ENCODE peak calls at places on chromosomes 4 and X, in ten cellular contexts. U is RWPE1; F is right lobe of liver; C is GM23338; S is CD4-positive, alpha-beta T cell; R is left ventricle myocardium inferior; X is heart right ventricle; V is heart left ventricle; N is neural progenitor cell; G is dorsolateral prefrontal cortex. A is an unnamed sample.

GRCh38 chrX:13614154-13614553 is 38.8 kb upstream of the TCEANC start:
- DNase-seq in U (no peak), S (no peak), V (no peak), F (no peak), G (no peak), R (no peak), X (no peak), C (no peak), N (no peak), A (no peak)

GRCh38 chr4:158722917-158723793 is at the start of gene PPID:
- DNase-seq in G (peak), C (peak), N (peak), U (peak), V (peak), S (peak), R (peak), F (peak), X (peak), A (peak)

GRCh38 chr4:87014284-87014782 is 79.5 kb downstream of the AFF1 start:
- DNase-seq in N (no peak), U (no peak), F (no peak), C (no peak), V (no peak), R (no peak), G (no peak), S (no peak), X (no peak), A (no peak)

GRCh38 chrX:108763559-108763958 is 27.2 kb upstream of the IRS4 start:
- DNase-seq in V (no peak), X (no peak), C (no peak), U (no peak), S (no peak), G (no peak), N (no peak), F (no peak), R (no peak), A (no peak)

GRCh38 chr4:159476886-159477285 is 374.0 kb downstream of the RAPGEF2 start:
- DNase-seq in U (no peak), V (no peak), R (no peak), S (no peak), N (no peak), G (no peak), F (no peak), C (no peak), X (no peak), A (no peak)

GRCh38 chrX:110244951-110245480 is 72.9 kb downstream of the AMMECR1 start:
- DNase-seq in F (no peak), X (no peak), S (no peak), U (no peak), G (no peak), V (no peak), R (no peak), N (no peak), C (peak), A (no peak)

GRCh38 chr4:47145630-47146029 is 114.3 kb downstream of the GABRB1 start:
- DNase-seq in U (peak), V (no peak), S (no peak), F (no peak), G (no peak), X (no peak), N (no peak), C (peak), R (no peak), A (no peak)

GRCh38 chrX:36336746-36337145 is 417.2 kb downstream of the CFAP47 start:
- DNase-seq in R (no peak), C (no peak), X (no peak), F (no peak), S (no peak), G (no peak), N (no peak), V (no peak), U (no peak), A (no peak)

GRCh38 chrX:9829308-9830267 is 43.4 kb downstream of the SHROOM2 start:
- DNase-seq in C (no peak), U (peak), S (no peak), N (no peak), F (no peak), V (no peak), R (no peak), G (no peak), X (no peak), A (no peak)

GRCh38 chr4:94390804-94391410 is 48.3 kb upstream of the HPGDS start:
- DNase-seq in U (peak), C (peak), S (no peak), F (no peak), X (no peak), N (peak), G (no peak), R (no peak), V (no peak), A (no peak)

GRCh38 chr4:173536808-173537429 is 6.9 kb upstream of the HAND2 start:
- DNase-seq in S (no peak), U (no peak), F (no peak), X (no peak), G (no peak), C (peak), N (peak), V (no peak), R (no peak), A (no peak)

GRCh38 chrX:2609431-2610238 is 81.5 kb upstream of the CD99 start:
- DNase-seq in G (no peak), C (peak), U (no peak), S (no peak), V (peak), R (no peak), X (no peak), N (peak), F (no peak), A (no peak)

GRCh38 chrX:75155830-75156525 is at the start of gene ABCB7:
- DNase-seq in C (peak), V (peak), S (peak), G (peak), U (peak), N (peak), F (peak), X (peak), R (peak), A (peak)

GRCh38 chr4:185470503-185471195 is 884 bp downstream of the CCDC110 start:
- DNase-seq in F (peak), R (peak), U (no peak), S (peak), G (peak), X (peak), C (peak), N (peak), V (peak), A (peak)

GRCh38 chr4:138576684-138577083 is 334.5 kb upstream of the SLC7A11 start:
- DNase-seq in V (no peak), F (no peak), S (no peak), G (no peak), R (no peak), X (no peak), C (peak), N (peak), U (peak), A (no peak)

GRCh38 chr4:113332701-113333100 is 283.2 kb downstream of the ANK2 start:
- DNase-seq in C (no peak), V (no peak), N (no peak), F (no peak), S (no peak), U (no peak), R (no peak), X (no peak), G (no peak), A (no peak)

GRCh38 chr4:137267024-137267423 is 265.3 kb downstream of the PCDH18 start:
- DNase-seq in F (no peak), X (no peak), V (no peak), C (no peak), G (no peak), R (no peak), N (no peak), S (no peak), U (no peak), A (no peak)

GRCh38 chr4:107120661-107121060 is 84.5 kb upstream of the DKK2 start:
- DNase-seq in G (no peak), N (peak), V (no peak), X (no peak), F (no peak), C (peak), U (no peak), S (no peak), R (no peak), A (no peak)

GRCh38 chrX:9995855-9996339 is 28.7 kb downstream of the CLDN34 start:
- DNase-seq in R (peak), X (peak), N (peak), V (peak), U (peak), S (peak), C (peak), G (peak), F (peak), A (peak)

GRCh38 chr4:1249731-1250526 is 999 bp upstream of the CTBP1 start:
- DNase-seq in C (peak), X (no peak), G (peak), N (no peak), U (no peak), R (no peak), V (no peak), F (peak), S (no peak), A (no peak)

GRCh38 chr4:54493862-54494261 is 163.9 kb upstream of the KIT start:
- DNase-seq in U (no peak), V (no peak), N (no peak), R (no peak), G (no peak), X (no peak), S (no peak), F (no peak), C (no peak), A (no peak)

GRCh38 chr4:153535735-153536494 is 69.8 kb downstream of the TMEM131L start:
- DNase-seq in V (no peak), N (peak), X (no peak), G (no peak), F (no peak), U (no peak), C (peak), R (no peak), S (no peak), A (no peak)

DNA sequence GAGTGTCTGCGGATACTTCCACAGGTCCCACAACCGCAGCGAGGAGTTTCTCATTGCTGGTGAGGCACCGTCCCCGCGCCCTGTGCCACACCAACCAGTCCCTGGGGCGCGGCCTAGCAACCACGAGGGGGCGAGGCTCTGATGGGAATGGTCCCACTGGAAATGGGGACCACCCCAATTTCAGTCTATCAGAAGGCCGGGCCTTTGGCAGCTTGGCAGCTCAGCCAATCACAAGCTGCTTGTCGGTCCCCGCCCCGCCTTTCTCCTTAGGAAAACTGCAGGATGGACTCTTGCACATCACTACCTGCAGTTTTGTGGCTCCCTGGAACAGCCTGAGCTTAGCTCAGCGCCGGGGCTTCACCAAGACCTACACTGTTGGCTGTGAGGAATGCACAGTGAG is 3.0 kb downstream of the TIMP1 start:
- DNase-seq in C (peak), X (no peak), G (no peak), U (no peak), V (no peak), R (no peak), N (no peak), S (no peak), F (no peak), A (no peak)
- H3K27ac ChIP-seq in C (no peak), X (peak), G (no peak), U (peak), V (no peak), R (no peak), N (no peak), S (no peak), F (no peak), A (no peak)

GRCh38 chr4:30839583-30840520 is 119.7 kb downstream of the PCDH7 start:
- DNase-seq in R (no peak), V (no peak), X (no peak), S (no peak), U (no peak), N (no peak), F (no peak), G (no peak), C (peak), A (no peak)
- H3K27ac ChIP-seq in R (peak), V (peak), X (no peak), S (no peak), U (no peak), N (peak), F (no peak), G (no peak), C (peak), A (no peak)

DNA sequence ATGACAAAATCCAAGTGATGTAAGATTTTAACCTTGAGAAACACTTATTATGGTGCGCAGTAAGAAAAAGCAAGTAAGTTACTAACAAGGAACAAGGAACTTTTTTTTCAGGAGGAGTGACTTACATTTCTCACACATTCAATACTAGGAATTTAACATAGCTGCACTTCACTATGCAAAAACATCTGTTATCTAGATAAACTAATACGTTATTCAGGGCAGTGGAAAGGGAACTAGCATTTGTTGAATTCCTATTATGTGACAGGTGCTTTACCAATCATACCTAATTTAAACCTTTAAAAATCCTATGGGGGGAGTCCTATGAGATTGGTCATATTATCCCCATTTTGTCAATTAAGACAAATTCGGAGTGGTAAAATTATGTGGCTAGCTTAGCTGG is 238.0 kb downstream of the NR3C2 start:
- DNase-seq in C (no peak), U (no peak), R (no peak), X (no peak), G (no peak), V (no peak), S (no peak), F (no peak), N (no peak), A (no peak)
- H3K27ac ChIP-seq in C (no peak), U (no peak), R (peak), X (no peak), G (peak), V (peak), S (no peak), F (peak), N (peak), A (peak)

DNA sequence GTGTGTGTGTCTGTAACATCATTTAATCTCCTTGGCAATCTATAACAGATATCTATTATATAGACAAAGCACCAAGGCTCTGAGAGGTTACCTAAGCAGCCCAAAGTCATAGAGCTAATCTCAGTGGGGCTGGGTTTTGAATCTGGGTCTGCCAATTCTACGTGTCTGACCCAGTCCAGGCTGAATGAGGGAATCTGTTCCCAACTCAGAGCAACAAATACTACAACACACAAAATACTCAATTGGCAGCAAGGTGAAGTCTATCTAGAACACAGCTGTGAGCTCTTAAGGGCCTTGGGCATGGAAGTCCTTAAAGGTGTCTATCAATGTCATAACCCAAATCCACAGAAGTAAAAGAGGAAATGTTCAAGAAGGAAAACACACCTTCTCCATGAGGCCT is 47.5 kb upstream of the NAP1L5 start:
- DNase-seq in C (no peak), R (no peak), N (no peak), G (no peak), X (no peak), S (no peak), U (no peak), V (no peak), F (no peak), A (no peak)
- H3K27ac ChIP-seq in C (no peak), R (peak), N (no peak), G (no peak), X (no peak), S (no peak), U (no peak), V (peak), F (no peak), A (peak)

A was measured in caudate nucleus.